ENCODE peak calls at places on chromosomes 5 and 9, in eight cellular contexts. F, K, S, N, G, M, R and Y are unnamed samples.

GRCh38 chr5:58929726-58930125 is 346.9 kb downstream of the RAB3C start:
- ATAC-seq in S (no peak), F (no peak), G (no peak), M (no peak), R (no peak), K (no peak), N (no peak), Y (no peak)

GRCh38 chr5:150159741-150160179 is 4.1 kb upstream of the PDGFRB start:
- ATAC-seq in M (no peak), N (no peak), K (no peak), R (no peak), G (no peak), F (no peak), S (no peak), Y (no peak)

GRCh38 chr5:11047051-11047450 is 286.0 kb upstream of the DAP start:
- ATAC-seq in M (no peak), R (no peak), G (no peak), N (no peak), S (no peak), F (no peak), K (no peak), Y (no peak)

GRCh38 chr5:146306838-146307237 is 31.8 kb upstream of the POU4F3 start:
- ATAC-seq in F (no peak), G (no peak), N (no peak), R (no peak), S (no peak), M (no peak), K (no peak), Y (no peak)

GRCh38 chr5:53972314-53972713 is 338.1 kb downstream of the ARL15 start:
- ATAC-seq in S (no peak), F (no peak), M (no peak), K (no peak), R (no peak), N (no peak), G (no peak), Y (no peak)

GRCh38 chr9:110126457-110126856 is 81.5 kb downstream of the C9orf152 start:
- ATAC-seq in S (no peak), M (no peak), F (no peak), N (no peak), G (peak), K (peak), R (no peak), Y (no peak)

GRCh38 chr9:136007906-136008692 is 46.9 kb upstream of the UBAC1 start:
- ATAC-seq in S (no peak), M (no peak), N (no peak), K (no peak), F (no peak), G (no peak), R (no peak), Y (no peak)

GRCh38 chr5:15807861-15808260 is 307.9 kb downstream of the FBXL7 start:
- ATAC-seq in G (no peak), N (no peak), K (no peak), S (no peak), F (no peak), R (no peak), M (no peak), Y (no peak)

GRCh38 chr9:133693116-133693515 is 45.0 kb downstream of the SARDH start:
- ATAC-seq in G (no peak), N (no peak), S (no peak), K (no peak), M (no peak), R (no peak), F (no peak), Y (no peak)

GRCh38 chr5:54049963-54050362 is 260.4 kb downstream of the ARL15 start:
- ATAC-seq in R (no peak), G (no peak), M (no peak), K (no peak), F (no peak), N (no peak), S (no peak), Y (no peak)

GRCh38 chr9:20697021-20697719 is 13.1 kb downstream of the FOCAD start:
- ATAC-seq in R (no peak), F (no peak), M (no peak), S (no peak), G (no peak), N (no peak), K (no peak), Y (no peak)

GRCh38 chr9:17807670-17808282 is 228.9 kb downstream of the SH3GL2 start:
- ATAC-seq in S (no peak), N (no peak), F (no peak), M (no peak), R (no peak), G (no peak), K (no peak), Y (no peak)

GRCh38 chr9:91771027-91771426 is 179.0 kb downstream of the ROR2 start:
- ATAC-seq in R (no peak), K (no peak), M (no peak), S (peak), G (no peak), F (peak), N (no peak), Y (no peak)

GRCh38 chr9:36154213-36154952 is 14.8 kb upstream of the CCIN start:
- ATAC-seq in G (no peak), F (peak), M (no peak), N (peak), S (peak), K (no peak), R (no peak), Y (no peak)

GRCh38 chr5:87210743-87211142 is 56.9 kb upstream of the RASA1 start:
- ATAC-seq in K (peak), M (no peak), F (no peak), G (no peak), R (no peak), N (no peak), S (no peak), Y (no peak)

GRCh38 chr9:116144038-116144437 is 9.6 kb upstream of the PAPPA start:
- ATAC-seq in G (no peak), M (no peak), N (no peak), K (no peak), S (no peak), R (no peak), F (no peak), Y (no peak)